ENCODE peak calls at places on chromosome 18, in four cellular contexts. N is B cell, L is endodermal cell, G is HCT116. X is an unnamed sample.

GRCh38 chr18:41576643-41577042 is 378.4 kb upstream of the PIK3C3 start:
- DNase-seq in N (no peak), L (no peak), G (no peak), X (no peak)

GRCh38 chr18:43893001-43893637 is 615.8 kb upstream of the SYT4 start:
- DNase-seq in L (no peak), G (no peak), N (no peak), X (no peak)

GRCh38 chr18:73479472-73479871 is 611.7 kb upstream of the NETO1 start:
- DNase-seq in G (no peak), N (no peak), L (no peak), X (no peak)

GRCh38 chr18:38241736-38242135 is 676.1 kb upstream of the CELF4 start:
- DNase-seq in L (no peak), N (no peak), G (no peak), X (no peak)

GRCh38 chr18:43271593-43272432 is 5.5 kb downstream of the SYT4 start:
- DNase-seq in L (peak; percentile 56), G (peak; percentile 19), N (peak; percentile 40), X (peak; percentile 17)

GRCh38 chr18:70555046-70555445 is 266.2 kb downstream of the SOCS6 start:
- DNase-seq in N (no peak), G (no peak), L (no peak), X (no peak)

GRCh38 chr18:79380816-79381806 is 14.6 kb upstream of the NFATC1 start:
- DNase-seq in G (no peak), N (peak; percentile 76), L (peak; percentile 96), X (peak; percentile 82)

GRCh38 chr18:70457223-70457622 is 168.4 kb downstream of the SOCS6 start:
- DNase-seq in L (peak; percentile 58), N (no peak), G (no peak), X (no peak)

GRCh38 chr18:13381907-13382682 is 163.5 kb downstream of the LDLRAD4 start:
- DNase-seq in G (no peak), L (no peak), N (peak; percentile 55), X (peak; percentile 48)

GRCh38 chr18:24814521-24814920 is 354.1 kb downstream of the HRH4 start:
- DNase-seq in L (no peak), G (no peak), N (no peak), X (no peak)

GRCh38 chr18:6980363-6980762 is 137.2 kb downstream of the LAMA1 start:
- DNase-seq in G (no peak), N (no peak), L (no peak), X (no peak)
- TF ChIP-seq CTCF in G (no peak), N (no peak), L (no peak), X (no peak)

DNA sequence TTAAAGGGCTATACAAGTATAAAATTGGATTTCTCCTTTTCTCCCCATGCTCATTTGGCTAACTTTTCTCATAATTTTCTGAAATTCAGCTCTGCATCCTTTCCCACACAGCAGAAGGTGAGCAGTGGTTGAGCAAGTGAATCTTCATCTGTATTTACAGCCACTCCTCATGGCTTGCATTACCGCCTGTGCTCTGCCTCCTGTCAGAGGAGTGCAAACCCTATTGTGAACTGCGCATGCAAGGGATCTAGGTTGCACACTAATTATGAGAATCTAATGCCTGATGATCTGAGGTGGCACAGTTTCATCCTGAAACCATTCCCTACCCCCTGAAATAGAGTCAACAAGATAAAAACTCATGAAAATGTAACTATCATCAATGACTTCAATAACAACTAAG is 20.0 kb downstream of the ME2 start:
- DNase-seq in G (no peak), L (no peak), N (no peak), X (no peak)
- TF ChIP-seq CTCF in G (no peak), L (no peak), N (no peak), X (no peak)

DNA sequence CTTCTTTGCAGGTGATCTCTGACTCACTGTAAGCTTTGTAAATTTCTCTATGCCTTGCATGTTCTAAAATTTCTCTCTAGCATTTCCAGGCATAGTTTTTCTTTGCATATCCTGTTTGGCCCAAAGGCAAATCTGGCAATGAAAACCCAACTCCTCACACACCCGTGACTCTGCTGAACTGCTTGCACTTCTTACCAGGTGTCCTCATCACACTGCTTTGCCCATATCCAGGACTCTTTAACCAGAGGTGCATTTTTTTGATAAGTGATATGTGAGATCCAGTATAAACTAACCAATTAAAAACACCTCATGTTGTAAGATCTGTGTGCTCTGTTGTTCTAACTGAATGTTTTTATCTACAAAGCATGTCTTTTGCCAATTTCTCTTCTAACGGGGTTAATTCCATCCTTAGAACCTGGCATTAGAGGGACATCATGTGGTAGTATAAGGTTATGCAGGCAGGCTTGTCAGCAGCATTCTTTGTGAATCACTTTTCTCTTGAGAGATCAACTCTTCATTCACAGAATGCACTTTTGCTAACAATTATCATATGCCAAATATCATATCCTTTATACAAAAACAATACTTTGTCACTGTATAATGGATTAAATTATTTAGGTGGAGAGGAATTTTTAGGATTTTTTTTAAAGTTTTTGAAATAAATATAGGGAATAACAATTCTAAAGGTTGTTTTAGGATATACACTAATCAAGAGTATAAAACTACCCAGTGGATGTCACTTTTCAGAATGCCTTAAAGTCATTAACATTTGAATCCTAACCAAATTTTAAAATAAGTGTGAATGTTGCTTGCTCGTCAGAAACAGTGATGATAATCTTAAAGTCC is 20.8 kb upstream of the TMX3 start:
- DNase-seq in L (no peak), N (peak; percentile 28), G (peak; percentile 23), X (peak; percentile 15)
- TF ChIP-seq CTCF in L (peak; percentile 86), N (peak; percentile 66), G (peak; percentile 21), X (peak; percentile 78)

DNA sequence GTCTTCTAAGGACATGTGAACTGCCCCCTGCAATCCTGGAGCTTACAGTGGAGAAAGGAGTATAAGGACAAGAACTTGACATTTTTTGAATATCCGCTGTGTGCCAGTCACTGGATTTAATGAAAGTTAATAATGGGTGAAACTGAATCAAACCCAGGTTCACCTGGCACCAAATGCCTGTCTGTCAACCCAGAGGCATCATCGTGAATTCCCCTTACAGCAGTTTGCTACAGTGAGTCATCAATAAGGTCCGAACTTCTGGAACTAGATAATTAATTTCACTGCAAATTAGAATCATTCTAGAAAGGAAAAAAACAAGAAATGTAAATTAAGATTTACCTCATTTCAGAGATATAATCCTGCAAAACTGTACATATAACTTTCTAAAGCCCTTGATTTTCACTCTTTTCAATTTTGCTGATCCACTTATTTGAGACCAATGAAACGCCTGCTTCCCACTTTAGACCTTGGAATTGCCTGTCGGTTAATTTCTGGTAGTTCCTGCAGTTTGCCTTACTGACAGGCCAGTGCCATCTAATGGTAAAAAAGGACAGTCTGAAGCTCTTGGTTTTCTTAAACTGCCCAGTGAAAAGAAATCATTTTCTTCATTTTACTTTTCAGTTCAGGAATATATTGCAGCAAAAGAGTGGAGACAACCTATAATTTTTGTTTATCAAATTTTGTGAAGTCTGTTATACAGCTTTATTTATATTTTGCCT is 8.2 kb downstream of the DSG2 start:
- DNase-seq in L (no peak), G (no peak), N (no peak), X (no peak)
- TF ChIP-seq CTCF in L (peak; percentile 67), G (peak; percentile 44), N (no peak), X (no peak)

DNA sequence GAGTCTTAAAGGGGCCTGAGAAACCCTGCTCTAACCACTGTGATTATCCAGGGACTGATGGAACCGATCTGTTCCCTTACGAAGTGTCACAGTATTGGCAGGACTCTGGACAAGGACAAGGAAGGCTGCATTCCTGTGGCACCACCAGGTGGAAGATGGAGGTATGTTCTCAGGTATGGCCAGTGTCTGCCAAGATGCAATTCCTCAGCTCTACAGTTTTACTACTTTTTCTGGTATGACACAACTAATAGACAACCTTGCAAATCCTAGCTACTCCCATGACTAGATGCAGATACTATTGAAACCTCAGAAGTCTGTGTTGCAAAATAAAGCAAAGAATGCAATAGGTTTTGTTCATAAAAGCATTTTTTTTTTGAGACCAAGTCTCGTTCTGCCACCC is 14.6 kb downstream of the RAB31 start:
- DNase-seq in N (no peak), G (no peak), L (peak; percentile 83), X (no peak)
- TF ChIP-seq CTCF in N (peak; percentile 12), G (peak; percentile 45), L (peak; percentile 81), X (no peak)

GRCh38 chr18:77062518-77063003 is 70.0 kb downstream of the MBP start:
- DNase-seq in G (no peak), L (no peak), N (peak; percentile 80), X (peak; percentile 86)

GRCh38 chr18:77059294-77059916 is 73.2 kb downstream of the MBP start:
- DNase-seq in G (peak; percentile 67), L (peak; percentile 75), N (peak; percentile 65), X (peak; percentile 72)

GRCh38 chr18:77061291-77061945 is 71.2 kb downstream of the MBP start:
- DNase-seq in G (no peak), L (no peak), N (no peak), X (no peak)

GRCh38 chr18:77063256-77063655 is 69.3 kb downstream of the MBP start:
- DNase-seq in N (peak; percentile 68), G (no peak), L (no peak), X (peak; percentile 93)

GRCh38 chr18:77061946-77062517 is 70.6 kb downstream of the MBP start:
- DNase-seq in L (peak; percentile 74), G (no peak), N (peak; percentile 73), X (peak; percentile 28)
- TF ChIP-seq CTCF in L (peak; percentile 63), G (no peak), N (no peak), X (no peak)

GRCh38 chr18:58362829-58363231 is 266.1 kb downstream of the ALPK2 start:
- DNase-seq in L (no peak), G (no peak), N (no peak), X (no peak)

GRCh38 chr18:58363767-58364540 is 264.9 kb downstream of the ALPK2 start:
- DNase-seq in N (no peak), L (no peak), G (no peak), X (no peak)

GRCh38 chr18:58362027-58362575 is 266.8 kb downstream of the ALPK2 start:
- DNase-seq in N (no peak), G (no peak), L (no peak), X (no peak)

GRCh38 chr18:58367425-58368140 is 261.3 kb downstream of the ALPK2 start:
- DNase-seq in N (no peak), L (no peak), G (no peak), X (no peak)

GRCh38 chr18:58364867-58365533 is 263.9 kb downstream of the ALPK2 start:
- DNase-seq in G (no peak), N (no peak), L (peak; percentile 49), X (no peak)
- TF ChIP-seq CTCF in G (no peak), N (no peak), L (peak; percentile 49), X (no peak)

DNA sequence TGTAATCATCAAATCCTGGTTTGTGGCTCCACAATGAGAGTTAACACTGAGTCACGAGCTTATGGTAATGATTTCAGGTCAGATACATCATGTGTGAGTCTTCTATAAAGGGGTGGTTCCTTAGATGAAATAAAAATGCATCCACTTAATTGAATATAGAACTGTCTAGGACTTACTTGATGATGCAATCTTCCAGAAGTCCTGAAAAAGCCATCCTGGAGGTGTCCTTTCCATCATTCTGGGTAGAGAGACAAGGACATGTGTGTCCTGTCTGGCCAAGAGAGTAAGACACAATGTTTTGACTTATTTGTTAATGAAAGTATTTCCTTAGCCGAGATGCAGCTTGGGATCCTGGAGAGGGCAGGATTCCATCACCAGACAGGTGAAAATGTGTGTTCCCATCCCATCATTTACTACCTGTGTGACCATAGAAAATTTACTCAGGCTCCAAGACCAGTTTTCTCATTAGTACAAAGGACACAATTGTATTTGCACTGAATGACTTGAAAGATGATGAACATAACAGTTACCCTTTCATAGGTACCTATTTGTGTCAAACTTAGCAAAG is 1539.7 kb upstream of the PIK3C3 start:
- DNase-seq in N (no peak), G (no peak), L (no peak), X (no peak)
- TF ChIP-seq CTCF in N (no peak), G (no peak), L (peak; percentile 41), X (no peak)

X was measured in activated CD8-positive, alpha-beta T cell treated with anti-CD3 and anti-CD28 coated beads for 36 hours.